ENCODE peak calls at places on chromosomes 6 and 20, in nine cellular contexts. O, L, N, A, Q, D, J, Z and U are unnamed samples.

GRCh38 chr6:134902074-134902861 is 47.6 kb downstream of the ALDH8A1 start:
- DNase-seq in O (no peak), L (no peak), N (no peak), A (no peak), Q (no peak), D (no peak), J (no peak), Z (no peak), U (no peak)

GRCh38 chr6:136846046-136846445 is 23.7 kb downstream of the PEX7 start:
- DNase-seq in O (peak), L (peak), N (no peak), A (peak), Q (peak), D (no peak), J (peak), Z (peak), U (no peak)

GRCh38 chr6:119308994-119309657 is 40.4 kb downstream of the MAN1A1 start:
- DNase-seq in O (no peak), L (peak), N (no peak), A (no peak), Q (no peak), D (no peak), J (no peak), Z (no peak), U (no peak)

GRCh38 chr6:148617522-148617921 is 129.3 kb upstream of the UST start:
- DNase-seq in O (no peak), L (no peak), N (no peak), A (no peak), Q (peak), D (no peak), J (no peak), Z (no peak), U (no peak)

GRCh38 chr20:48384147-48384818 is 443.5 kb downstream of the PREX1 start:
- DNase-seq in O (no peak), L (no peak), N (no peak), A (peak), Q (no peak), D (no peak), J (peak), Z (no peak), U (no peak)

GRCh38 chr20:48697845-48698491 is 129.8 kb downstream of the PREX1 start:
- DNase-seq in O (peak), L (peak), N (peak), A (peak), Q (no peak), D (peak), J (peak), Z (no peak), U (no peak)

GRCh38 chr6:165568326-165568725 is 94.7 kb downstream of the PDE10A start:
- DNase-seq in O (no peak), L (no peak), N (no peak), A (no peak), Q (no peak), D (no peak), J (no peak), Z (no peak), U (no peak)

GRCh38 chr6:32154514-32155161 is 697 bp downstream of the PPT2 start:
- DNase-seq in O (peak), L (peak), N (peak), A (peak), Q (peak), D (peak), J (peak), Z (no peak), U (peak)

GRCh38 chr6:142329486-142330113 is 27.8 kb downstream of the ADGRG6 start:
- DNase-seq in O (no peak), L (no peak), N (no peak), A (no peak), Q (no peak), D (no peak), J (no peak), Z (no peak), U (no peak)

GRCh38 chr6:13362432-13362831 is 34.1 kb upstream of the TBC1D7 start:
- DNase-seq in O (peak), L (peak), N (no peak), A (no peak), Q (no peak), D (no peak), J (no peak), Z (no peak), U (no peak)

GRCh38 chr6:30160391-30160790 is 620 bp downstream of the TRIM10 start:
- DNase-seq in O (no peak), L (no peak), N (no peak), A (no peak), Q (no peak), D (no peak), J (no peak), Z (no peak), U (no peak)

GRCh38 chr20:45328451-45328850 is 19.8 kb downstream of the SDC4 start:
- DNase-seq in O (no peak), L (no peak), N (no peak), A (no peak), Q (no peak), D (no peak), J (no peak), Z (no peak), U (no peak)

GRCh38 chr6:108744996-108745395 is 103.2 kb upstream of the ARMC2 start:
- DNase-seq in O (no peak), L (no peak), N (no peak), A (no peak), Q (no peak), D (no peak), J (no peak), Z (no peak), U (no peak)

GRCh38 chr6:111565316-111566221 is 40.1 kb downstream of the TRAF3IP2 start:
- DNase-seq in O (no peak), L (no peak), N (no peak), A (peak), Q (no peak), D (no peak), J (no peak), Z (no peak), U (no peak)

GRCh38 chr20:6426287-6426891 is 303.6 kb upstream of the FERMT1 start:
- DNase-seq in O (no peak), L (no peak), N (no peak), A (no peak), Q (no peak), D (no peak), J (no peak), Z (no peak), U (no peak)

GRCh38 chr6:81613606-81614005 is 138.9 kb downstream of the TENT5A start:
- DNase-seq in O (peak), L (peak), N (no peak), A (no peak), Q (peak), D (no peak), J (peak), Z (no peak), U (no peak)

GRCh38 chr20:52410182-52410647 is 218.6 kb upstream of the ZFP64 start:
- DNase-seq in O (no peak), L (peak), N (no peak), A (no peak), Q (peak), D (no peak), J (peak), Z (peak), U (no peak)

GRCh38 chr6:32883789-32884188 is 29.8 kb downstream of the PSMB9 start:
- DNase-seq in O (no peak), L (peak), N (no peak), A (no peak), Q (peak), D (peak), J (no peak), Z (peak), U (no peak)

GRCh38 chr20:58209652-58210397 is 18.6 kb downstream of the ANKRD60 start:
- DNase-seq in O (peak), L (peak), N (peak), A (peak), Q (peak), D (peak), J (peak), Z (peak), U (peak)

GRCh38 chr6:149781715-149782114 is 32.2 kb downstream of the PCMT1 start:
- DNase-seq in O (no peak), L (no peak), N (no peak), A (no peak), Q (no peak), D (no peak), J (no peak), Z (no peak), U (no peak)

GRCh38 chr6:149783551-149783950 is 34.0 kb downstream of the PCMT1 start:
- DNase-seq in O (no peak), L (no peak), N (no peak), A (no peak), Q (no peak), D (no peak), J (no peak), Z (no peak), U (no peak)

GRCh38 chr6:149779644-149779963 is 30.1 kb downstream of the PCMT1 start:
- DNase-seq in O (no peak), L (no peak), N (no peak), A (no peak), Q (no peak), D (no peak), J (no peak), Z (no peak), U (no peak)

GRCh38 chr6:149777624-149778023 is 28.1 kb downstream of the PCMT1 start:
- DNase-seq in O (no peak), L (no peak), N (no peak), A (no peak), Q (no peak), D (no peak), J (no peak), Z (no peak), U (no peak)

DNA sequence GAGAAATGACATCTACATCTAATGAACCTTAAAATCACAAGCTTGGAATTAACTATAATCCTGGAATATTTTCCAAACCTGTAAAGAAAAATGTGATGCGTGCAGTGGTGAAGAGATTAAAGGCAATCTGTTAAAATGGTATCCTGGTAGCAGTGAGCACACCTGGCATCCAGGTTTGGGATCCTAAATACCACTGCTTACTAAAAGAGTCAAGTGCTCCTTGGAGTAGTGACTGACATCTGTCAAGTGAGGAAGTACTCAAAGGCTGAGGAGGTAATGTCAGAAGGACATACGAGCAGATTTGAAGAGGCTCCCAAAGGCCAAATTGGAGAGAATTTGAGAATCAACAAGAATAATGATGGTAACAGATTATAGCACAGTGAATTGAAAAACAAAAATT is 32.8 kb downstream of the PCMT1 start:
- DNase-seq in O (no peak), L (no peak), N (no peak), A (no peak), Q (no peak), D (no peak), J (no peak), Z (no peak), U (no peak)
- TF ChIP-seq CTCF in O (no peak), L (no peak), N (no peak), A (no peak), Q (no peak), D (no peak), J (no peak), Z (no peak), U (no peak)

GRCh38 chr6:43308101-43308989 is at the start of gene CRIP3:
- DNase-seq in O (no peak), L (peak), N (peak), A (peak), Q (no peak), D (no peak), J (no peak), Z (no peak), U (no peak)
- TF ChIP-seq CTCF in O (peak), L (no peak), N (peak), A (peak), Q (no peak), D (peak), J (no peak), Z (peak), U (peak)

GRCh38 chr6:57224769-57225515 is 2.8 kb upstream of the RAB23 start:
- DNase-seq in O (no peak), L (peak), N (no peak), A (no peak), Q (no peak), D (no peak), J (no peak), Z (no peak), U (no peak)

GRCh38 chr6:57220083-57220703 is 1.9 kb downstream of the RAB23 start:
- DNase-seq in O (no peak), L (no peak), N (no peak), A (no peak), Q (no peak), D (no peak), J (no peak), Z (no peak), U (no peak)

GRCh38 chr6:57221191-57221935 is 744 bp downstream of the RAB23 start:
- DNase-seq in O (peak), L (peak), N (peak), A (peak), Q (no peak), D (peak), J (peak), Z (no peak), U (peak)

GRCh38 chr6:57222684-57223077 is 574 bp upstream of the RAB23 start:
- DNase-seq in O (no peak), L (no peak), N (no peak), A (no peak), Q (no peak), D (no peak), J (no peak), Z (no peak), U (no peak)

DNA sequence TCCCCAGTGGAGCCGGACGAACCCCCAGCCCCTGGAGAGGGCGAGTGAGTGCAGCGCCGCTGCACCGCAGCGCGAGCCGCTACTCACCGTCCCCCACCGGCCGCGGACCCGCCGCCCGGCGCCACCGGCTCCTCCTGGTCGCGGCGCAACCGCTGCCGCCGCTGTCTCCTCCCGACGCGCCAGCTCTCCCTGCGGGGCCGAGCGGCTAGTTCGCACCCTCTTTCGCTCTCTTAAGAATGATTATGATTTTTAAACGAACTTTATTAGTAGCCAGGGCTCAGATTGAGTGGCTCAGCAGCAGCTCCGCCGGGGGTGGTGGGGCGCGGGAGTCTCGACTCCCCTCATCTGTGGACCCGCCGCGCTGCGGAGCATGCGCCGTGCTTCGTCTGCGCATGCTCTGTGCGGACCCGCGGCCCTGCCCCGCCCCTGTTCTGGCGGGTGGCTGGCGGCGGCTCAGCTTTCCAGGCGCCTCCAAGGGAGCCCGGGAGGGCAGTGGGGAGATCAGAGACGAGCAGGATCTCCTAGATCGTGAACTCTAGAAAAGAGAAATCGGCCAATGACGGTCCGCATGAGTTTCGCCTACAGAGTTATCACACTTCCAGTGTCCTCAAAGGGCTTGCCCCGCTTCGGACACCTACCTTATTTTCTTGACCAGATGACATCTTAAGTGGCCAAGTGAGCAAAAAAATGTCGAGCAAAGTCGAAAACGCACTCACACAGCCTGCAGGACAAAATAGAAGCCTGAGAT is at the start of gene RAB23:
- DNase-seq in O (peak), L (peak), N (peak), A (peak), Q (peak), D (peak), J (peak), Z (peak), U (peak)
- TF ChIP-seq CTCF in O (no peak), L (no peak), N (no peak), A (no peak), Q (no peak), D (no peak), J (no peak), Z (no peak), U (no peak)

DNA sequence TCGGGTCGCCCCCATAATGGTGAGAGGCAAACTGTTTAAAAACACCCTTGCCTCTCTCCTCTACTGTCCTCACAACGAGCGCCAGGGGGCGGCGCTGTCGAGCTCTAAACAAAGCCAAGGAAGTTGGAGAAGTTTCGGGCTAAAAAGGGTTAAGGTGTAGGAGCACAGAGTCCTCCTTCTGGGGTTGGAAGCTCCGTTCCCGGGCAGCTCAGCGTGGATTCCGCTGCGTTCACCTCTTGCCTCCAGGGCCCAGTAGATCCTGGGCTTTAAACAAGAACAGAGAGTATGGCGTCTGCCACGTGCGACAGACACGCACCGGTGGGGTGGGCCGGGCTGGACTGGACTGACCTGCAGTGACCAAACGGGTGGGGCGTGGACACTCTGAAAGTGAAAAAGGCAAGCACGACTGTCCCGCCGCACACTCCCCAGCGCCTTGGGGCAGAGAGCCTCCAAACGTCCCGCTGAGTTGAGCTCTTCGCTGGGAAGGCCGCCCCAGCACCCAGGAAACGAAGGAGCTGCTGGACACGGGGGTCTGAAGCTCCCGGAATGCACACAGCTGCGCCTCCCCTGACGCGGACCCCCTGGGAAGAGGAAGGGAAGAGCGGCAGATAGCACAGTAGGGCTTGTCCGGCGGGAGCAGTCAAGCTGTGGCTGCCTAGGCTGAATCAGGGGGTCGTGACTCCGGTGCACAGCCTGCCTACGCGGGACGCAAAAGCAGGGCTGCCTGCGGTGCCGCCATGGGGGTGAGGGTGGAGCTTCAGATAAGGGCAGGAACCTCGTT is 1.6 kb upstream of the THBD start:
- DNase-seq in O (peak), L (peak), N (peak), A (no peak), Q (no peak), D (peak), J (peak), Z (peak), U (peak)
- TF ChIP-seq CTCF in O (peak), L (peak), N (peak), A (no peak), Q (no peak), D (peak), J (peak), Z (peak), U (peak)

GRCh38 chr20:51341581-51341980 is 200.9 kb downstream of the NFATC2 start:
- DNase-seq in O (no peak), L (peak), N (peak), A (no peak), Q (no peak), D (no peak), J (no peak), Z (no peak), U (no peak)

GRCh38 chr20:51339721-51340450 is 202.6 kb downstream of the NFATC2 start:
- DNase-seq in O (peak), L (no peak), N (no peak), A (no peak), Q (no peak), D (no peak), J (no peak), Z (peak), U (no peak)

GRCh38 chr20:51338692-51339440 is 203.7 kb downstream of the NFATC2 start:
- DNase-seq in O (peak), L (peak), N (no peak), A (no peak), Q (no peak), D (no peak), J (peak), Z (no peak), U (no peak)

GRCh38 chr20:51342510-51343236 is 199.8 kb downstream of the NFATC2 start:
- DNase-seq in O (no peak), L (no peak), N (no peak), A (no peak), Q (no peak), D (no peak), J (no peak), Z (no peak), U (no peak)

DNA sequence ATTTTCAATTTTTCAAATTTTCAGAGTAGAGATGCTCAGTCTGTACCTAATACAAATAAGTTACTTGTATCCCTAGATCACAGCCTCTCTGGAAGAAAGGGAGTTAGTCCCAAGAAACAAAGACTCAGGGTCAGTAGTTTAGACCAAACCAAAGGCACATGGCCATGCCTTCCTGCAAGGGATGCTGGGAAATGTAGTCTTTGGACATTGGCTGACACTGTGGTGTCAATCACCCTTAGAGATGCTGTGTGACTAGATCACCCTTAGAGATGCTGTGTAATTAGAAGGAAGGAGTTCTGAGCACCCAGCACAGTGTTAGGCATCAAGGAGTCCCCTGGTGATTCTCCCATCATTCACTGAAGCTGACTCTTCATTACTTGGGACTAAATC is 202.1 kb downstream of the NFATC2 start:
- DNase-seq in O (no peak), L (no peak), N (no peak), A (no peak), Q (no peak), D (no peak), J (no peak), Z (no peak), U (no peak)
- TF ChIP-seq CTCF in O (no peak), L (no peak), N (no peak), A (no peak), Q (no peak), D (no peak), J (no peak), Z (no peak), U (no peak)

GRCh38 chr6:157235600-157236039 is 87.7 kb downstream of the TMEM242 start:
- DNase-seq in O (peak), L (peak), N (peak), A (no peak), Q (no peak), D (no peak), J (peak), Z (no peak), U (peak)
- TF ChIP-seq CTCF in O (peak), L (peak), N (peak), A (no peak), Q (peak), D (peak), J (peak), Z (peak), U (peak)

GRCh38 chr20:38894091-38894847 is 31.9 kb upstream of the FAM83D start:
- DNase-seq in O (no peak), L (no peak), N (no peak), A (no peak), Q (no peak), D (no peak), J (no peak), Z (no peak), U (no peak)
- TF ChIP-seq CTCF in O (no peak), L (no peak), N (peak), A (no peak), Q (no peak), D (no peak), J (peak), Z (no peak), U (peak)

GRCh38 chr20:46600286-46600752 is 49.9 kb upstream of the OCSTAMP start:
- DNase-seq in O (no peak), L (no peak), N (no peak), A (no peak), Q (no peak), D (no peak), J (no peak), Z (no peak), U (no peak)
- TF ChIP-seq CTCF in O (no peak), L (no peak), N (no peak), A (no peak), Q (no peak), D (no peak), J (no peak), Z (no peak), U (no peak)